ENCODE peak calls at places on chromosome 10, in five cellular contexts. One of them, this sample, is unnamed.
A peak's percentile ranks its signal among the peaks of the same experiment; 100 is the strongest.

GRCh38 chr10:72490951-72491350 is 134.9 kb downstream of the MICU1 start:
- DNase-seq in Peyer's patch: no peak
- DNase-seq in uterus: no peak
- DNase-seq in A549: no peak
- DNase-seq in HCT116: no peak
- DNase-seq in this sample: peak; percentile 14

GRCh38 chr10:91610444-91610843 is 22.4 kb downstream of the PPP1R3C start:
- DNase-seq in Peyer's patch: no peak
- DNase-seq in uterus: no peak
- DNase-seq in A549: no peak
- DNase-seq in HCT116: no peak
- DNase-seq in this sample: peak; percentile 61

GRCh38 chr10:125479059-125479458 is 203.9 kb downstream of the TEX36 start:
- DNase-seq in Peyer's patch: no peak
- DNase-seq in uterus: no peak
- DNase-seq in A549: no peak
- DNase-seq in HCT116: peak; percentile 16
- DNase-seq in this sample: no peak

GRCh38 chr10:54133201-54133600 is 667.8 kb downstream of the PCDH15 start:
- DNase-seq in Peyer's patch: no peak
- DNase-seq in uterus: no peak
- DNase-seq in A549: no peak
- DNase-seq in HCT116: no peak
- DNase-seq in this sample: no peak

GRCh38 chr10:21750424-21750823 is 216.4 kb downstream of the MLLT10 start:
- DNase-seq in Peyer's patch: no peak
- DNase-seq in uterus: no peak
- DNase-seq in A549: no peak
- DNase-seq in HCT116: no peak
- DNase-seq in this sample: no peak

GRCh38 chr10:120581496-120581895 is 124.5 kb downstream of the PLPP4 start:
- DNase-seq in Peyer's patch: no peak
- DNase-seq in uterus: no peak
- DNase-seq in A549: no peak
- DNase-seq in HCT116: peak; percentile 12
- DNase-seq in this sample: no peak

GRCh38 chr10:9097206-9097990 is 1042.9 kb downstream of the GATA3 start:
- DNase-seq in Peyer's patch: no peak
- DNase-seq in uterus: no peak
- DNase-seq in A549: no peak
- DNase-seq in HCT116: no peak
- DNase-seq in this sample: no peak

GRCh38 chr10:48363617-48364355 is 57.3 kb downstream of the MAPK8 start:
- DNase-seq in Peyer's patch: no peak
- DNase-seq in uterus: no peak
- DNase-seq in A549: peak; percentile 28
- DNase-seq in HCT116: peak; percentile 43
- DNase-seq in this sample: peak; percentile 51

GRCh38 chr10:45052700-45053099 is 52.0 kb downstream of the ZNF22 start:
- DNase-seq in Peyer's patch: no peak
- DNase-seq in uterus: no peak
- DNase-seq in A549: no peak
- DNase-seq in HCT116: no peak
- DNase-seq in this sample: no peak

GRCh38 chr10:73218466-73219191 is 28.4 kb downstream of the DNAJC9 start:
- DNase-seq in Peyer's patch: no peak
- DNase-seq in uterus: no peak
- DNase-seq in A549: peak; percentile 11
- DNase-seq in HCT116: peak; percentile 19
- DNase-seq in this sample: peak; percentile 59

GRCh38 chr10:26881600-26882331 is 21.0 kb upstream of the ABI1 start:
- DNase-seq in Peyer's patch: no peak
- DNase-seq in uterus: no peak
- DNase-seq in A549: peak; percentile 55
- DNase-seq in HCT116: peak; percentile 69
- DNase-seq in this sample: peak; percentile 80

GRCh38 chr10:28676297-28676967 is 889 bp upstream of the BAMBI start:
- DNase-seq in Peyer's patch: no peak
- DNase-seq in uterus: no peak
- DNase-seq in A549: no peak
- DNase-seq in HCT116: no peak
- DNase-seq in this sample: no peak

GRCh38 chr10:26503911-26504310 is 65.8 kb downstream of the APBB1IP start:
- DNase-seq in Peyer's patch: no peak
- DNase-seq in uterus: no peak
- DNase-seq in A549: no peak
- DNase-seq in HCT116: no peak
- DNase-seq in this sample: no peak

GRCh38 chr10:89171996-89172395 is 35.1 kb downstream of the CH25H start:
- DNase-seq in Peyer's patch: no peak
- DNase-seq in uterus: no peak
- DNase-seq in A549: no peak
- DNase-seq in HCT116: no peak
- DNase-seq in this sample: peak; percentile 68

GRCh38 chr10:75770634-75771081 is 339.2 kb downstream of the LRMDA start:
- DNase-seq in Peyer's patch: no peak
- DNase-seq in uterus: no peak
- DNase-seq in A549: no peak
- DNase-seq in HCT116: no peak
- DNase-seq in this sample: no peak

GRCh38 chr10:114684822-114685209 is 26.7 kb upstream of the ABLIM1 start:
- DNase-seq in Peyer's patch: no peak
- DNase-seq in uterus: no peak
- DNase-seq in A549: peak; percentile 60
- DNase-seq in HCT116: no peak
- DNase-seq in this sample: peak; percentile 61

GRCh38 chr10:126066491-126066890 is 170.1 kb downstream of the FANK1 start:
- DNase-seq in Peyer's patch: no peak
- DNase-seq in uterus: no peak
- DNase-seq in A549: no peak
- DNase-seq in HCT116: no peak
- DNase-seq in this sample: no peak

GRCh38 chr10:34006471-34006870 is 672.0 kb upstream of the NRP1 start:
- DNase-seq in Peyer's patch: no peak
- DNase-seq in uterus: no peak
- DNase-seq in A549: no peak
- DNase-seq in HCT116: no peak
- DNase-seq in this sample: peak; percentile 24
- TF ChIP-seq CTCF in Peyer's patch: no peak
- TF ChIP-seq CTCF in uterus: no peak
- TF ChIP-seq CTCF in A549: no peak
- TF ChIP-seq CTCF in HCT116: no peak
- TF ChIP-seq CTCF in this sample: no peak

GRCh38 chr10:78605800-78606350 is 462.9 kb upstream of the ZMIZ1 start:
- DNase-seq in Peyer's patch: no peak
- DNase-seq in uterus: no peak
- DNase-seq in A549: peak; percentile 21
- DNase-seq in HCT116: peak; percentile 24
- DNase-seq in this sample: no peak

GRCh38 chr10:78602201-78602917 is 466.4 kb upstream of the ZMIZ1 start:
- DNase-seq in Peyer's patch: no peak
- DNase-seq in uterus: peak; percentile 6
- DNase-seq in A549: no peak
- DNase-seq in HCT116: no peak
- DNase-seq in this sample: no peak

GRCh38 chr10:78604721-78605120 is 464.0 kb upstream of the ZMIZ1 start:
- DNase-seq in Peyer's patch: no peak
- DNase-seq in uterus: peak; percentile 5
- DNase-seq in A549: no peak
- DNase-seq in HCT116: no peak
- DNase-seq in this sample: no peak

GRCh38 chr10:78600740-78601139 is 468.0 kb upstream of the ZMIZ1 start:
- DNase-seq in Peyer's patch: no peak
- DNase-seq in uterus: peak; percentile 16
- DNase-seq in A549: no peak
- DNase-seq in HCT116: no peak
- DNase-seq in this sample: peak; percentile 7

GRCh38 chr10:78604286-78604685 is 464.5 kb upstream of the ZMIZ1 start:
- DNase-seq in Peyer's patch: no peak
- DNase-seq in uterus: peak; percentile 8
- DNase-seq in A549: no peak
- DNase-seq in HCT116: no peak
- DNase-seq in this sample: no peak
- TF ChIP-seq CTCF in Peyer's patch: no peak
- TF ChIP-seq CTCF in uterus: no peak
- TF ChIP-seq CTCF in A549: no peak
- TF ChIP-seq CTCF in HCT116: no peak
- TF ChIP-seq CTCF in this sample: no peak

DNA sequence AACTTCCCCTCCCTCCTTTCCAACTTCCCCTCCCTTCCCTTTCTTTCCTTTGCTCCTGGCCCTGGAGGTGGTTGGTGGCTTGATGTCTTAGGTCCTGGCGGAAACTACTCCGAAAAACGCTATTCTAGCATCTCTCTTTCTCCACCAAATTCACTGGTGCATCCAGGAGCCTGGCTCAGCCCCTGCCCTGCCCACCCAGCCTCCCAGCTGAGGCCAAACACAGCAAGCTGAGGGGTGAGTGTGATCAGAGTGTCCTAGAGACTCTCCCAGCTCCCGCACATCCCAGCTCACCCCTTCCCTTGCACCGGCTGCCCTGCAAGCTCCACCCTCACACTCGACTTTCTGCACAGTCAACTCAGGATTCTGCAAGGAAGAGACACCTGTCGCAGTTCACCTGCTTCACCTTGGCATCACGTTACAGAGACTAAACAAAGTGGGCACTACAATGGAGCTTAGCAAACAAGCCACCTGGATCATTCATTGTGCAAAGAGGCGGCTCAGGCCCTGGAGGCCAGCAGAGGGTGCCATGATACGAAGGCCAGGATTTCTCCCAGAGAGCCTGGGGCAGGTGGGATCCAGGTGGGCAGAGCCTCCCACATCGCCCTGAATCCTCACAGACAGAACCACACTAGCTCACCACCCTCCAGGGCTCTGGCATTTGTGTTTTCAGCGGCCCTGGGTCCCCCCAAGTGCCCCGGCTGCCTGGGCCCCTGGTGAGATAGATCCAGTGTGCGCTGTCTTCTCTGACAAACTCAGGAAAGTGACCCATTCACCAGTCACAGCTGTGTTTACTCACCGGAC is 169.7 kb downstream of the TCERG1L start:
- DNase-seq in Peyer's patch: no peak
- DNase-seq in uterus: no peak
- DNase-seq in A549: no peak
- DNase-seq in HCT116: no peak
- DNase-seq in this sample: no peak
- TF ChIP-seq CTCF in Peyer's patch: no peak
- TF ChIP-seq CTCF in uterus: no peak
- TF ChIP-seq CTCF in A549: no peak
- TF ChIP-seq CTCF in HCT116: no peak
- TF ChIP-seq CTCF in this sample: no peak

DNA sequence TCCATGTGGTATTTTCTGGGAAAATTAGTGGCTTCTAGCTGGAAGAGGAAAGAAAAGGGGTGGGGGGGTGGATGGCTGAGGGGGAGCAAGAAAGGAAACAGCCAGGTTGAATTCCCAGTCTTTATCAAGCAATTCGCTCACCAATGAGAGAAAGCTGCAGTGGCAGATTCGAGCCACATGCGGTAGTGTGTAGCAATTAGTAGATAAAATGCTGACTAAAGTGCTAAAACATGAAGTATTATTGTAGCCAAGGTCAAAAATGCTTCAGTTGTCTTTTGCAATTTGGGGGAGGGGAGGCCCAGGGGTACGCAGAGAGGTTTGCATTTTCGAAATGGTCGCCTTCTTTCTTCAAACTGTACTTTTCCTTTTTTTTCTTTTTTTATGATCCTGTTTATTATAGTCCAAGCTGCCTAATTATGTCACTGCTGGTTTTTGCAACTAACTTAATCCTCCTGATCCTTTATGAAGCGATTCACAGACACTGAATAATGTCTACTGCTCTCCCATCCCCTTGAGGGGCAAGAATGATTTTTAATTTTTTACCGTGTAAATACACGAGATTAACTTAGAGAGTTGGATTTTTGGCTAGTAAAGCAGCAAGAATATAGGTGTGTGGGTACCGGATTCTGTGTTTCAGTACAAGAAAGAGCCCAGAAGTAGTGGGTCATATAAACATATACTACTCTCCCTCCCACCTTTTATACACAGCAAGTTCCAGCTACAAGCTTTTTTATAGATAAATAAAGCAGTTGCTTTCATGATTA is 3.6 kb upstream of the ARID5B start:
- DNase-seq in Peyer's patch: no peak
- DNase-seq in uterus: peak; percentile 52
- DNase-seq in A549: peak; percentile 40
- DNase-seq in HCT116: no peak
- DNase-seq in this sample: peak; percentile 77
- TF ChIP-seq CTCF in Peyer's patch: peak; percentile 22
- TF ChIP-seq CTCF in uterus: peak; percentile 39
- TF ChIP-seq CTCF in A549: no peak
- TF ChIP-seq CTCF in HCT116: no peak
- TF ChIP-seq CTCF in this sample: peak; percentile 16

DNA sequence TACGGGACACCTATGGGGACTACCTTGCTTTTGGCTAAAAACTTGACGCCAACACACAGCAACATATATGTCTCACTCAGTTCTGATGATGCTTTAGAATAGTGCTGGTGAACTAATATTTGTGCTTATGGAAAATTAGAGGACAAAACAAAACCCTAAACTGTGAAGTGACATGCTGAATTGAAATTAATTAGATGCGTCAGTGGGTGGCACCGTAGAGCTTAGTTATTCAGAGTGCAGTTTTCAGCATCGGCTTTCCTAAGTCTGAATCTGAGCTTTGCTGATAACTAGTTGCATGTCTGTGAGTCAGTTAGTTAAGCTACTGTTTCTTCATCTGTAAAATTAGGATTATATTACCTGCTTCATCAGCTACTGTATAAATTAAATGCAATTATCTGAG is 245.0 kb upstream of the SORCS1 start:
- DNase-seq in Peyer's patch: no peak
- DNase-seq in uterus: no peak
- DNase-seq in A549: no peak
- DNase-seq in HCT116: no peak
- DNase-seq in this sample: peak; percentile 79
- TF ChIP-seq CTCF in Peyer's patch: peak; percentile 17
- TF ChIP-seq CTCF in uterus: no peak
- TF ChIP-seq CTCF in A549: no peak
- TF ChIP-seq CTCF in HCT116: no peak
- TF ChIP-seq CTCF in this sample: peak; percentile 21

GRCh38 chr10:98338318-98338717 is 70.3 kb upstream of the LOXL4 start:
- DNase-seq in Peyer's patch: no peak
- DNase-seq in uterus: peak; percentile 49
- DNase-seq in A549: no peak
- DNase-seq in HCT116: no peak
- DNase-seq in this sample: no peak
- TF ChIP-seq CTCF in Peyer's patch: no peak
- TF ChIP-seq CTCF in uterus: no peak
- TF ChIP-seq CTCF in A549: no peak
- TF ChIP-seq CTCF in HCT116: no peak
- TF ChIP-seq CTCF in this sample: no peak

This sample was measured in foreskin fibroblast.